ENCODE peak calls at places on chromosomes 4 and X, in five cellular contexts. K is lower leg skin, D is adipocyte, P is hippocampal formation, E is left kidney. J is an unnamed sample.

GRCh38 chr4:47642985-47643745 is 158.1 kb downstream of the ATP10D start:
- DNase-seq in P (no peak), K (no peak), E (peak), D (no peak), J (no peak)

GRCh38 chr4:20444599-20445337 is 193.1 kb downstream of the SLIT2 start:
- DNase-seq in P (no peak), D (peak), K (no peak), E (no peak), J (no peak)

GRCh38 chrX:20135956-20136355 is 5.7 kb downstream of the EIF1AX start:
- DNase-seq in P (no peak), K (no peak), E (no peak), D (no peak), J (no peak)

GRCh38 chrX:48511561-48511960 is 2.8 kb downstream of the PORCN start:
- DNase-seq in D (peak), K (no peak), E (peak), P (no peak), J (no peak)

GRCh38 chr4:112170451-112170993 is 25.3 kb downstream of the FAM241A start:
- DNase-seq in K (no peak), D (peak), E (no peak), P (no peak), J (no peak)

GRCh38 chr4:138007572-138007971 is 234.6 kb downstream of the SLC7A11 start:
- DNase-seq in D (no peak), K (no peak), E (no peak), P (no peak), J (no peak)

GRCh38 chrX:118519411-118520205 is 24.0 kb downstream of the DOCK11 start:
- DNase-seq in K (no peak), E (no peak), P (no peak), D (peak), J (no peak)

GRCh38 chrX:136525738-136526606 is 6.0 kb upstream of the VGLL1 start:
- DNase-seq in P (peak), E (peak), D (peak), K (no peak), J (peak)

GRCh38 chrX:119684916-119685224 is 8.1 kb downstream of the SEPTIN6 start:
- DNase-seq in E (no peak), P (no peak), D (peak), K (no peak), J (no peak)

GRCh38 chr4:8778301-8778700 is 93.3 kb downstream of the HMX1 start:
- DNase-seq in K (no peak), D (no peak), E (no peak), P (no peak), J (no peak)

GRCh38 chr4:152594981-152595916 is 59.4 kb upstream of the FBXW7 start:
- DNase-seq in P (no peak), E (peak), D (peak), K (no peak), J (no peak)

GRCh38 chr4:122831515-122832196 is 5.0 kb downstream of the FGF2 start:
- DNase-seq in K (no peak), E (no peak), P (no peak), D (peak), J (no peak)

GRCh38 chr4:44415251-44415650 is 33.4 kb downstream of the KCTD8 start:
- DNase-seq in K (no peak), P (no peak), E (no peak), D (no peak), J (no peak)

GRCh38 chr4:7862561-7863200 is 77.0 kb downstream of the AFAP1 start:
- DNase-seq in D (peak), K (no peak), E (peak), P (no peak), J (peak)

GRCh38 chr4:15965325-15965724 is 2.4 kb upstream of the FGFBP2 start:
- DNase-seq in D (no peak), P (no peak), E (no peak), K (no peak), J (no peak)

GRCh38 chr4:74675673-74676279 is 118.5 kb downstream of the BTC start:
- DNase-seq in K (no peak), P (peak), D (peak), E (peak), J (no peak)

GRCh38 chrX:153874366-153875125 is 11.4 kb downstream of the L1CAM start:
- DNase-seq in K (no peak), E (no peak), D (no peak), P (no peak), J (no peak)

GRCh38 chr4:3073158-3074077 is 920 bp downstream of the HTT-AS start:
- DNase-seq in D (peak), P (no peak), E (peak), K (peak), J (peak)

GRCh38 chrX:154748712-154749339 is 2.1 kb downstream of the GAB3 start:
- DNase-seq in D (peak), P (peak), K (no peak), E (peak), J (peak)

GRCh38 chr4:93996895-93997294 is 168.3 kb downstream of the ATOH1 start:
- DNase-seq in D (no peak), E (no peak), K (no peak), P (no peak), J (no peak)

J was measured in sigmoid colon.